ENCODE peak calls at places on chromosome 19, in nine cellular contexts. One of them, this sample, is unnamed.

GRCh38 chr19:16386619-16387240 is 62.1 kb downstream of the KLF2 start:
- DNase-seq in heart left ventricle: no peak
- DNase-seq in MCF 10A: peak; percentile 52
- DNase-seq in epithelial cell of esophagus: peak; percentile 65
- DNase-seq in DMS 273 treated with DMSO at 0.1 percent for 48 hours: peak; percentile 6
- DNase-seq in stimulated activated naive CD8-positive, alpha-beta T cell treated with anti-CD3 and anti-CD28 coated beads, Interleukin-15, Interleukin-2, amounts not matched to agents 100 U/mL and 50 U/mL, for 24 hours: no peak
- DNase-seq in ascending aorta: no peak
- DNase-seq in occipital lobe: no peak
- DNase-seq in omental fat pad: no peak
- DNase-seq in this sample: no peak

GRCh38 chr19:31232220-31232619 is 117.0 kb downstream of the TSHZ3 start:
- DNase-seq in MCF 10A: no peak
- DNase-seq in epithelial cell of esophagus: peak; percentile 28
- DNase-seq in heart left ventricle: no peak
- DNase-seq in DMS 273 treated with DMSO at 0.1 percent for 48 hours: no peak
- DNase-seq in omental fat pad: no peak
- DNase-seq in ascending aorta: no peak
- DNase-seq in stimulated activated naive CD8-positive, alpha-beta T cell treated with anti-CD3 and anti-CD28 coated beads, Interleukin-15, Interleukin-2, amounts not matched to agents 100 U/mL and 50 U/mL, for 24 hours: no peak
- DNase-seq in occipital lobe: no peak
- DNase-seq in this sample: no peak

GRCh38 chr19:2333027-2333806 is 4.7 kb downstream of the SPPL2B start:
- DNase-seq in epithelial cell of esophagus: no peak
- DNase-seq in ascending aorta: no peak
- DNase-seq in occipital lobe: no peak
- DNase-seq in MCF 10A: no peak
- DNase-seq in DMS 273 treated with DMSO at 0.1 percent for 48 hours: no peak
- DNase-seq in omental fat pad: no peak
- DNase-seq in heart left ventricle: no peak
- DNase-seq in stimulated activated naive CD8-positive, alpha-beta T cell treated with anti-CD3 and anti-CD28 coated beads, Interleukin-15, Interleukin-2, amounts not matched to agents 100 U/mL and 50 U/mL, for 24 hours: no peak
- DNase-seq in this sample: no peak

GRCh38 chr19:1102407-1103106 is 1.2 kb upstream of the GPX4 start:
- DNase-seq in MCF 10A: peak; percentile 100
- DNase-seq in epithelial cell of esophagus: peak; percentile 98
- DNase-seq in heart left ventricle: no peak
- DNase-seq in occipital lobe: no peak
- DNase-seq in stimulated activated naive CD8-positive, alpha-beta T cell treated with anti-CD3 and anti-CD28 coated beads, Interleukin-15, Interleukin-2, amounts not matched to agents 100 U/mL and 50 U/mL, for 24 hours: peak; percentile 79
- DNase-seq in ascending aorta: peak; percentile 95
- DNase-seq in omental fat pad: no peak
- DNase-seq in DMS 273 treated with DMSO at 0.1 percent for 48 hours: no peak
- DNase-seq in this sample: no peak

GRCh38 chr19:403221-404036 is 5.5 kb downstream of the C2CD4C start:
- DNase-seq in DMS 273 treated with DMSO at 0.1 percent for 48 hours: no peak
- DNase-seq in occipital lobe: no peak
- DNase-seq in stimulated activated naive CD8-positive, alpha-beta T cell treated with anti-CD3 and anti-CD28 coated beads, Interleukin-15, Interleukin-2, amounts not matched to agents 100 U/mL and 50 U/mL, for 24 hours: no peak
- DNase-seq in epithelial cell of esophagus: no peak
- DNase-seq in ascending aorta: peak; percentile 19
- DNase-seq in heart left ventricle: no peak
- DNase-seq in omental fat pad: no peak
- DNase-seq in MCF 10A: no peak
- DNase-seq in this sample: no peak

GRCh38 chr19:35755550-35756371 is 1.1 kb downstream of the HSPB6 start:
- DNase-seq in omental fat pad: peak; percentile 36
- DNase-seq in epithelial cell of esophagus: peak; percentile 55
- DNase-seq in ascending aorta: peak; percentile 94
- DNase-seq in occipital lobe: no peak
- DNase-seq in stimulated activated naive CD8-positive, alpha-beta T cell treated with anti-CD3 and anti-CD28 coated beads, Interleukin-15, Interleukin-2, amounts not matched to agents 100 U/mL and 50 U/mL, for 24 hours: peak; percentile 57
- DNase-seq in MCF 10A: no peak
- DNase-seq in heart left ventricle: peak; percentile 92
- DNase-seq in DMS 273 treated with DMSO at 0.1 percent for 48 hours: no peak
- DNase-seq in this sample: no peak

GRCh38 chr19:52492201-52492960 is 35.1 kb upstream of the ZNF808 start:
- DNase-seq in MCF 10A: no peak
- DNase-seq in omental fat pad: no peak
- DNase-seq in ascending aorta: no peak
- DNase-seq in DMS 273 treated with DMSO at 0.1 percent for 48 hours: no peak
- DNase-seq in stimulated activated naive CD8-positive, alpha-beta T cell treated with anti-CD3 and anti-CD28 coated beads, Interleukin-15, Interleukin-2, amounts not matched to agents 100 U/mL and 50 U/mL, for 24 hours: no peak
- DNase-seq in epithelial cell of esophagus: peak; percentile 2
- DNase-seq in occipital lobe: no peak
- DNase-seq in heart left ventricle: no peak
- DNase-seq in this sample: no peak

GRCh38 chr19:7394728-7395359 is 46.1 kb downstream of the ARHGEF18 start:
- DNase-seq in MCF 10A: peak; percentile 92
- DNase-seq in omental fat pad: peak; percentile 67
- DNase-seq in occipital lobe: peak; percentile 92
- DNase-seq in heart left ventricle: peak; percentile 96
- DNase-seq in DMS 273 treated with DMSO at 0.1 percent for 48 hours: peak; percentile 44
- DNase-seq in epithelial cell of esophagus: peak; percentile 92
- DNase-seq in ascending aorta: peak; percentile 93
- DNase-seq in stimulated activated naive CD8-positive, alpha-beta T cell treated with anti-CD3 and anti-CD28 coated beads, Interleukin-15, Interleukin-2, amounts not matched to agents 100 U/mL and 50 U/mL, for 24 hours: peak; percentile 92
- DNase-seq in this sample: no peak

GRCh38 chr19:460877-461609 is at the start of gene SHC2:
- DNase-seq in epithelial cell of esophagus: no peak
- DNase-seq in occipital lobe: no peak
- DNase-seq in heart left ventricle: peak; percentile 67
- DNase-seq in omental fat pad: no peak
- DNase-seq in ascending aorta: no peak
- DNase-seq in MCF 10A: no peak
- DNase-seq in stimulated activated naive CD8-positive, alpha-beta T cell treated with anti-CD3 and anti-CD28 coated beads, Interleukin-15, Interleukin-2, amounts not matched to agents 100 U/mL and 50 U/mL, for 24 hours: no peak
- DNase-seq in DMS 273 treated with DMSO at 0.1 percent for 48 hours: no peak
- DNase-seq in this sample: no peak

GRCh38 chr19:48135411-48135810 is 24.8 kb upstream of the PLA2G4C start:
- DNase-seq in epithelial cell of esophagus: peak; percentile 13
- DNase-seq in MCF 10A: peak; percentile 14
- DNase-seq in occipital lobe: no peak
- DNase-seq in stimulated activated naive CD8-positive, alpha-beta T cell treated with anti-CD3 and anti-CD28 coated beads, Interleukin-15, Interleukin-2, amounts not matched to agents 100 U/mL and 50 U/mL, for 24 hours: peak; percentile 29
- DNase-seq in ascending aorta: no peak
- DNase-seq in omental fat pad: no peak
- DNase-seq in DMS 273 treated with DMSO at 0.1 percent for 48 hours: no peak
- DNase-seq in heart left ventricle: no peak
- DNase-seq in this sample: no peak

GRCh38 chr19:16998635-16999194 is 27.9 kb downstream of the CPAMD8 start:
- DNase-seq in heart left ventricle: no peak
- DNase-seq in DMS 273 treated with DMSO at 0.1 percent for 48 hours: no peak
- DNase-seq in epithelial cell of esophagus: no peak
- DNase-seq in occipital lobe: no peak
- DNase-seq in stimulated activated naive CD8-positive, alpha-beta T cell treated with anti-CD3 and anti-CD28 coated beads, Interleukin-15, Interleukin-2, amounts not matched to agents 100 U/mL and 50 U/mL, for 24 hours: no peak
- DNase-seq in omental fat pad: no peak
- DNase-seq in MCF 10A: no peak
- DNase-seq in ascending aorta: no peak
- DNase-seq in this sample: no peak

GRCh38 chr19:53908106-53908932 is 759 bp upstream of the CACNG7 start:
- DNase-seq in occipital lobe: peak; percentile 82
- DNase-seq in DMS 273 treated with DMSO at 0.1 percent for 48 hours: no peak
- DNase-seq in heart left ventricle: no peak
- DNase-seq in MCF 10A: peak; percentile 47
- DNase-seq in omental fat pad: no peak
- DNase-seq in ascending aorta: no peak
- DNase-seq in stimulated activated naive CD8-positive, alpha-beta T cell treated with anti-CD3 and anti-CD28 coated beads, Interleukin-15, Interleukin-2, amounts not matched to agents 100 U/mL and 50 U/mL, for 24 hours: peak; percentile 58
- DNase-seq in epithelial cell of esophagus: peak; percentile 35
- DNase-seq in this sample: no peak

GRCh38 chr19:3320853-3321252 is 45.5 kb upstream of the NFIC start:
- DNase-seq in occipital lobe: no peak
- DNase-seq in stimulated activated naive CD8-positive, alpha-beta T cell treated with anti-CD3 and anti-CD28 coated beads, Interleukin-15, Interleukin-2, amounts not matched to agents 100 U/mL and 50 U/mL, for 24 hours: no peak
- DNase-seq in MCF 10A: no peak
- DNase-seq in epithelial cell of esophagus: no peak
- DNase-seq in DMS 273 treated with DMSO at 0.1 percent for 48 hours: no peak
- DNase-seq in heart left ventricle: no peak
- DNase-seq in omental fat pad: no peak
- DNase-seq in ascending aorta: no peak
- DNase-seq in this sample: no peak